ENCODE peak calls at places on chromosomes 13 and 19, in four cellular contexts. One of them, this sample, is unnamed.

GRCh38 chr19:3508771-3509535 is 2.8 kb downstream of the FZR1 start:
- DNase-seq in small intestine: no peak
- DNase-seq in MM.1S: no peak
- DNase-seq in CD8-positive, alpha-beta memory T cell: no peak
- DNase-seq in this sample: no peak

GRCh38 chr19:1648926-1649541 is 3.4 kb downstream of the TCF3 start:
- DNase-seq in small intestine: no peak
- DNase-seq in MM.1S: peak; percentile 74
- DNase-seq in CD8-positive, alpha-beta memory T cell: no peak
- DNase-seq in this sample: no peak

GRCh38 chr19:15644816-15645215 is 4.1 kb downstream of the CYP4F3 start:
- DNase-seq in small intestine: no peak
- DNase-seq in MM.1S: no peak
- DNase-seq in CD8-positive, alpha-beta memory T cell: no peak
- DNase-seq in this sample: no peak

GRCh38 chr13:98014766-98015165 is 61.3 kb downstream of the IPO5 start:
- DNase-seq in small intestine: no peak
- DNase-seq in MM.1S: no peak
- DNase-seq in CD8-positive, alpha-beta memory T cell: no peak
- DNase-seq in this sample: no peak

GRCh38 chr19:11848594-11849263 is at the start of gene ZNF439:
- DNase-seq in small intestine: peak; percentile 93
- DNase-seq in MM.1S: peak; percentile 9
- DNase-seq in CD8-positive, alpha-beta memory T cell: peak; percentile 88
- DNase-seq in this sample: peak; percentile 89

GRCh38 chr19:15108145-15108844 is 1.1 kb downstream of the SYDE1 start:
- DNase-seq in small intestine: no peak
- DNase-seq in MM.1S: no peak
- DNase-seq in CD8-positive, alpha-beta memory T cell: no peak
- DNase-seq in this sample: no peak

GRCh38 chr13:114149774-114150740 is 17.6 kb upstream of the RASA3 start:
- DNase-seq in small intestine: no peak
- DNase-seq in MM.1S: no peak
- DNase-seq in CD8-positive, alpha-beta memory T cell: no peak
- DNase-seq in this sample: no peak

GRCh38 chr13:78993792-78994191 is 334.8 kb upstream of the OBI1 start:
- DNase-seq in small intestine: no peak
- DNase-seq in MM.1S: no peak
- DNase-seq in CD8-positive, alpha-beta memory T cell: no peak
- DNase-seq in this sample: no peak

GRCh38 chr19:11012507-11012906 is 51.7 kb downstream of the SMARCA4 start:
- DNase-seq in small intestine: no peak
- DNase-seq in MM.1S: no peak
- DNase-seq in CD8-positive, alpha-beta memory T cell: no peak
- DNase-seq in this sample: no peak

DNA sequence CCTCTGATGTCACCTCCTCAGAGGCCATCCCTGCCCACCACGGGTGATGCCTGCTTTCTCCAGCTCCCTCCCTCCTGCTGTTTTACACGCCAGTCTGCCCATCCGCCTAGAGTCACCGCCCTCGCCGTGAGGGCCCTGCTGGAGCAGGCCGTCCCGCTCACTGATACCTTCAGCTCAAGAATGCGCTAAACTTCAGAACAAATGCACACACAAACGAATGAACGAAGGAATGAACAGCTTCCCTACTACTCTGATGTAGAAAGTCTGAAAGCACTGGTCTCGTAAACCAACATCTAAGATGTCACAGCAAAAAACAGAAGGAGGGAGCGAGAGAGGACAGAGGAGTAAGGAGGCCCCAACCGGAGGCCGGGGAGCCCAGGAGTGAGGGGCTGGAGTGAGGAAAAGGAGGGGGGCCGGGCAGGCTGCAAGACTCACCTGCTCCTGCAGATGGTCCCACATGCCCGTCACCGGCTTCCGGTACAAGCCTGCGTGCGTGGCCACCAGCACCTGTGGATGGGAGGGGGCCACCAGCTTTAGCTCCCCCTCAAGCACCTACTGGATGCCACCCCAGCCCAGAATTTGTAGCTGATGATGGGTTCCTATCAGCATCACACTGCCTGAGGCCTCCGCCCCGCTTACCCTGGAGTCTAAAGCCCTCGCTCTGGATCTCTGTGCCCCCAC is 4.0 kb downstream of the PNKP start:
- DNase-seq in small intestine: no peak
- DNase-seq in MM.1S: no peak
- DNase-seq in CD8-positive, alpha-beta memory T cell: no peak
- DNase-seq in this sample: no peak
- H3K27ac ChIP-seq in small intestine: no peak overlapping the region
- H3K27ac ChIP-seq in MM.1S: no peak overlapping the region
- H3K27ac ChIP-seq in CD8-positive, alpha-beta memory T cell: no peak overlapping the region
- H3K27ac ChIP-seq in this sample: no peak overlapping the region

GRCh38 chr19:6737284-6737872 is at the start of gene GPR108:
- DNase-seq in small intestine: peak; percentile 100
- DNase-seq in MM.1S: no peak
- DNase-seq in CD8-positive, alpha-beta memory T cell: peak; percentile 99
- DNase-seq in this sample: peak; percentile 100
- H3K27ac ChIP-seq in small intestine: peak within 1 kb of the TSS; percentile 96
- H3K27ac ChIP-seq in MM.1S: peak within 1 kb of the TSS; percentile 65
- H3K27ac ChIP-seq in CD8-positive, alpha-beta memory T cell: peak within 1 kb of the TSS; percentile 77
- H3K27ac ChIP-seq in this sample: peak within 1 kb of the TSS; percentile 99

GRCh38 chr19:45929247-45929646 is 14.7 kb upstream of the NANOS2 start:
- DNase-seq in small intestine: no peak
- DNase-seq in MM.1S: no peak
- DNase-seq in CD8-positive, alpha-beta memory T cell: no peak
- DNase-seq in this sample: no peak

GRCh38 chr19:45924891-45925447 is 10.4 kb upstream of the NANOS2 start:
- DNase-seq in small intestine: peak; percentile 78
- DNase-seq in MM.1S: no peak
- DNase-seq in CD8-positive, alpha-beta memory T cell: no peak
- DNase-seq in this sample: no peak

GRCh38 chr19:45922281-45922680 is 7.7 kb upstream of the NANOS2 start:
- DNase-seq in small intestine: no peak
- DNase-seq in MM.1S: no peak
- DNase-seq in CD8-positive, alpha-beta memory T cell: no peak
- DNase-seq in this sample: no peak

GRCh38 chr19:45931055-45931454 is 16.5 kb upstream of the NANOS2 start:
- DNase-seq in small intestine: no peak
- DNase-seq in MM.1S: no peak
- DNase-seq in CD8-positive, alpha-beta memory T cell: no peak
- DNase-seq in this sample: no peak

GRCh38 chr19:45927565-45928261 is 13.1 kb upstream of the NANOS2 start:
- DNase-seq in small intestine: peak; percentile 92
- DNase-seq in MM.1S: peak; percentile 97
- DNase-seq in CD8-positive, alpha-beta memory T cell: peak; percentile 80
- DNase-seq in this sample: peak; percentile 41
- H3K27ac ChIP-seq in small intestine: no peak overlapping the region
- H3K27ac ChIP-seq in MM.1S: no peak overlapping the region
- H3K27ac ChIP-seq in CD8-positive, alpha-beta memory T cell: no peak overlapping the region
- H3K27ac ChIP-seq in this sample: no peak overlapping the region

GRCh38 chr13:112757759-112758086 is 67.9 kb downstream of the ATP11A start:
- DNase-seq in small intestine: no peak
- DNase-seq in MM.1S: no peak
- DNase-seq in CD8-positive, alpha-beta memory T cell: no peak
- DNase-seq in this sample: no peak
- H3K27ac ChIP-seq in small intestine: no peak overlapping the region
- H3K27ac ChIP-seq in MM.1S: no peak overlapping the region
- H3K27ac ChIP-seq in CD8-positive, alpha-beta memory T cell: no peak overlapping the region
- H3K27ac ChIP-seq in this sample: peak overlapping the region; percentile 99

GRCh38 chr19:48442116-48443035 is 3.4 kb upstream of the GRWD1 start:
- DNase-seq in small intestine: no peak
- DNase-seq in MM.1S: no peak
- DNase-seq in CD8-positive, alpha-beta memory T cell: no peak
- DNase-seq in this sample: no peak

GRCh38 chr19:48444933-48445194 is 919 bp upstream of the GRWD1 start:
- DNase-seq in small intestine: no peak
- DNase-seq in MM.1S: no peak
- DNase-seq in CD8-positive, alpha-beta memory T cell: no peak
- DNase-seq in this sample: no peak

GRCh38 chr19:48443262-48443661 is 2.5 kb upstream of the GRWD1 start:
- DNase-seq in small intestine: no peak
- DNase-seq in MM.1S: no peak
- DNase-seq in CD8-positive, alpha-beta memory T cell: peak; percentile 12
- DNase-seq in this sample: no peak

GRCh38 chr19:48444129-48444932 is 1.5 kb upstream of the GRWD1 start:
- DNase-seq in small intestine: no peak
- DNase-seq in MM.1S: no peak
- DNase-seq in CD8-positive, alpha-beta memory T cell: no peak
- DNase-seq in this sample: no peak

DNA sequence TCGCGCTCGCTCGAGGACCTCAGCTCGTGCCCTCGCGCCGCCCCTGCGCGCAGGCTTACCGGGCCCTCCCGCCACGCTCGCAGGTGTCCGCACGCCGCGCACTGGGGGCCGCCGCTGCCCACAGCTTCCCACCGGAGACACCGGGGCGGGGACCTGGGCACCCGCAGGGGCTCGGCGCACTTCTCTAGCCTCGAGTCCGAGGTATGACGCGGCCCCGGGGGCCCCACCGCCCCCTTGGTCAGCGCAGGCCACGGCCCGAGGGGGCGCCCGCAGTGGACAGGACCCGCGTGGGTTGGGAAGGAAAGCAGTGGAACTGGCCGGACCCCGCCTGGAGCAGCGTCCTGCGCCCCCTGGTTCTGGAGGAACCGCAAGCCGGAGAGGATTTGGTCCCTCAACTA is 2.1 kb upstream of the GRWD1 start:
- DNase-seq in small intestine: no peak
- DNase-seq in MM.1S: no peak
- DNase-seq in CD8-positive, alpha-beta memory T cell: no peak
- DNase-seq in this sample: no peak
- H3K27ac ChIP-seq in small intestine: no peak overlapping the region
- H3K27ac ChIP-seq in MM.1S: no peak overlapping the region
- H3K27ac ChIP-seq in CD8-positive, alpha-beta memory T cell: no peak overlapping the region
- H3K27ac ChIP-seq in this sample: no peak overlapping the region

GRCh38 chr19:32040246-32040645 is 305.2 kb upstream of the ZNF507 start:
- DNase-seq in small intestine: no peak
- DNase-seq in MM.1S: no peak
- DNase-seq in CD8-positive, alpha-beta memory T cell: no peak
- DNase-seq in this sample: no peak

GRCh38 chr19:32039446-32039845 is 306.0 kb upstream of the ZNF507 start:
- DNase-seq in small intestine: no peak
- DNase-seq in MM.1S: no peak
- DNase-seq in CD8-positive, alpha-beta memory T cell: no peak
- DNase-seq in this sample: no peak

GRCh38 chr19:32037998-32038732 is 307.2 kb upstream of the ZNF507 start:
- DNase-seq in small intestine: no peak
- DNase-seq in MM.1S: no peak
- DNase-seq in CD8-positive, alpha-beta memory T cell: no peak
- DNase-seq in this sample: no peak

GRCh38 chr19:32041681-32042292 is 303.6 kb upstream of the ZNF507 start:
- DNase-seq in small intestine: peak; percentile 29
- DNase-seq in MM.1S: peak; percentile 49
- DNase-seq in CD8-positive, alpha-beta memory T cell: no peak
- DNase-seq in this sample: no peak
- H3K27ac ChIP-seq in small intestine: no peak overlapping the region
- H3K27ac ChIP-seq in MM.1S: no peak overlapping the region
- H3K27ac ChIP-seq in CD8-positive, alpha-beta memory T cell: no peak overlapping the region
- H3K27ac ChIP-seq in this sample: no peak overlapping the region

GRCh38 chr19:13846533-13847032 is 30.4 kb upstream of the NANOS3 start:
- DNase-seq in small intestine: peak; percentile 80
- DNase-seq in MM.1S: peak; percentile 91
- DNase-seq in CD8-positive, alpha-beta memory T cell: peak; percentile 99
- DNase-seq in this sample: no peak

GRCh38 chr19:13842294-13843103 is 34.4 kb upstream of the NANOS3 start:
- DNase-seq in small intestine: peak; percentile 51
- DNase-seq in MM.1S: peak; percentile 61
- DNase-seq in CD8-positive, alpha-beta memory T cell: peak; percentile 74
- DNase-seq in this sample: peak; percentile 53

GRCh38 chr19:13841339-13842293 is 35.3 kb upstream of the NANOS3 start:
- DNase-seq in small intestine: peak; percentile 81
- DNase-seq in MM.1S: peak; percentile 22
- DNase-seq in CD8-positive, alpha-beta memory T cell: no peak
- DNase-seq in this sample: no peak

GRCh38 chr19:13843104-13843921 is 33.6 kb upstream of the NANOS3 start:
- DNase-seq in small intestine: no peak
- DNase-seq in MM.1S: no peak
- DNase-seq in CD8-positive, alpha-beta memory T cell: no peak
- DNase-seq in this sample: no peak

DNA sequence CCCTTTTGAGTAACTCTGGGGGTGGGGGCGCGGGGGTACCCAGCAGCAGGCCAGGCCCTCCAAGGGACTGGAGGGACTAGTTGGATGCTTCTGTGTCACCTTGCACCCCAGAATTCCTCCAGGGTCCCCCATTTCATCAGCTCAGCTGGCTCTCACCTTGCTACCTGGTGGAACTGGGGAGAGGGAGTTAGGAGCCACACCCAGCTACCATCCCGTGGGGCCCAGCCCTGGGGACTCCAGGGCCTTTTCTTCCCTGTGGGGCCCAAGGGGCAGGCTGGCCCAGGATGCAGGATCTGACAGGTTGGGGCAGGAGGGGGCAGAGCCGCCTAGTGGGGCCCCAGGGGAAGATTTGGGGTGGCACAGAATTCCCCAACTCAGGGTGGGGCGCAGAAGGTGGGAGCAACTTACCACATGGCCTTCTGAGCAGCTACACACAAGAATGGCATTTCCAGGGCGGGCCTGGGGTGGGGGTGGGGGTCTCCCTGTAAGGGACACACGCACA is 32.8 kb upstream of the NANOS3 start:
- DNase-seq in small intestine: no peak
- DNase-seq in MM.1S: no peak
- DNase-seq in CD8-positive, alpha-beta memory T cell: no peak
- DNase-seq in this sample: no peak
- H3K27ac ChIP-seq in small intestine: peak overlapping the region; percentile 98
- H3K27ac ChIP-seq in MM.1S: no peak overlapping the region
- H3K27ac ChIP-seq in CD8-positive, alpha-beta memory T cell: peak overlapping the region; percentile 38
- H3K27ac ChIP-seq in this sample: peak overlapping the region; percentile 99

This sample was measured in caudate nucleus.